ENCODE peak calls at places on chromosomes 12 and 14, in seven cellular contexts. B, P, Y, W, J, C and V are unnamed samples.
A peak's percentile ranks its signal among the peaks of the same experiment; 100 is the strongest.

GRCh38 chr12:21711376-21711775 is 53.7 kb upstream of the LDHB start:
- DNase-seq in C (no peak), J (no peak), P (no peak), Y (no peak), B (no peak), W (no peak), V (no peak)

GRCh38 chr12:121404734-121405133 is 4.8 kb downstream of the RNF34 start:
- DNase-seq in W (no peak), Y (no peak), C (no peak), B (no peak), P (no peak), J (no peak), V (no peak)

GRCh38 chr14:52350445-52350844 is 36.3 kb downstream of the PTGER2 start:
- DNase-seq in B (no peak), C (no peak), J (no peak), Y (no peak), W (no peak), P (no peak), V (no peak)

GRCh38 chr12:22709292-22709691 is 84.3 kb downstream of the ETNK1 start:
- DNase-seq in J (no peak), B (no peak), Y (no peak), C (no peak), P (no peak), W (no peak), V (no peak)

GRCh38 chr12:108236366-108236765 is 102.7 kb downstream of the CMKLR1 start:
- DNase-seq in B (no peak), J (no peak), Y (no peak), P (no peak), C (no peak), W (no peak), V (no peak)

GRCh38 chr12:111248981-111249380 is 119.9 kb downstream of the PHETA1 start:
- DNase-seq in J (no peak), C (no peak), B (no peak), W (no peak), P (no peak), Y (no peak), V (no peak)

GRCh38 chr12:99121476-99121965 is 476.4 kb downstream of the APAF1 start:
- DNase-seq in C (no peak), J (no peak), Y (no peak), B (no peak), W (no peak), P (no peak), V (no peak)

GRCh38 chr12:122872815-122873361 is 23.0 kb downstream of the VPS37B start:
- DNase-seq in Y (no peak), W (no peak), B (no peak), J (no peak), C (no peak), P (no peak), V (no peak)

GRCh38 chr14:41663478-41663845 is 56.8 kb downstream of the LRFN5 start:
- DNase-seq in W (no peak), J (no peak), Y (peak; percentile 11), C (no peak), B (no peak), P (no peak), V (no peak)

GRCh38 chr12:14138495-14138894 is 157.1 kb upstream of the GRIN2B start:
- DNase-seq in P (no peak), Y (no peak), J (no peak), C (no peak), W (no peak), B (no peak), V (no peak)

GRCh38 chr12:49949866-49950265 is 671 bp upstream of the AQP2 start:
- DNase-seq in J (no peak), C (no peak), Y (no peak), W (no peak), B (no peak), P (no peak), V (no peak)

GRCh38 chr12:89117448-89118034 is 234.8 kb downstream of the DUSP6 start:
- DNase-seq in B (no peak), Y (peak; percentile 2), P (no peak), C (no peak), W (no peak), J (peak; percentile 70), V (no peak)

GRCh38 chr12:92927436-92928116 is 1.5 kb downstream of the EEA1 start:
- DNase-seq in C (no peak), W (no peak), J (no peak), Y (peak; percentile 77), P (no peak), B (no peak), V (no peak)

GRCh38 chr14:100341301-100342031 is 18.3 kb downstream of the SLC25A47 start:
- DNase-seq in Y (peak; percentile 95), C (peak; percentile 22), B (no peak), P (no peak), W (peak; percentile 25), J (no peak), V (no peak)

GRCh38 chr14:64324461-64325255 is 30.5 kb upstream of the ESR2 start:
- DNase-seq in W (no peak), B (no peak), Y (peak; percentile 56), P (no peak), J (no peak), C (peak; percentile 10), V (no peak)

GRCh38 chr12:15268927-15269552 is 47.8 kb upstream of the RERG start:
- DNase-seq in Y (peak; percentile 58), P (no peak), C (peak; percentile 71), J (no peak), W (peak; percentile 29), B (no peak), V (peak; percentile 24)